ENCODE peak calls at places on chromosomes 16 and 17, in nine cellular contexts. V, A, J, Z, W, S, X, G and R are unnamed samples.

GRCh38 chr17:65182233-65182632 is 45.1 kb downstream of the RGS9 start:
- DNase-seq in V (no peak), A (no peak), J (no peak), Z (no peak), W (no peak), S (no peak), X (no peak), G (no peak), R (no peak)

GRCh38 chr17:35088647-35088910 is 25.1 kb upstream of the RFFL start:
- DNase-seq in V (no peak), A (no peak), J (no peak), Z (no peak), W (peak), S (no peak), X (no peak), G (peak), R (no peak)

GRCh38 chr16:648071-648785 is 937 bp upstream of the WDR90 start:
- DNase-seq in V (no peak), A (peak), J (peak), Z (no peak), W (no peak), S (no peak), X (no peak), G (peak), R (no peak)

GRCh38 chr16:59964232-59964924 is 1230.3 kb upstream of the GOT2 start:
- DNase-seq in V (no peak), A (no peak), J (no peak), Z (no peak), W (no peak), S (no peak), X (no peak), G (no peak), R (no peak)

GRCh38 chr16:17260271-17260849 is 210.4 kb downstream of the XYLT1 start:
- DNase-seq in V (no peak), A (no peak), J (no peak), Z (no peak), W (no peak), S (no peak), X (no peak), G (no peak), R (no peak)

GRCh38 chr17:72614871-72615626 is 477.4 kb downstream of the SLC39A11 start:
- DNase-seq in V (no peak), A (peak), J (no peak), Z (no peak), W (no peak), S (no peak), X (peak), G (peak), R (no peak)

GRCh38 chr16:84717484-84717883 is 17.7 kb downstream of the USP10 start:
- DNase-seq in V (no peak), A (no peak), J (no peak), Z (no peak), W (no peak), S (no peak), X (no peak), G (no peak), R (no peak)

GRCh38 chr17:31598388-31598760 is 206.9 kb downstream of the RAB11FIP4 start:
- DNase-seq in V (no peak), A (no peak), J (no peak), Z (no peak), W (no peak), S (no peak), X (no peak), G (no peak), R (no peak)

GRCh38 chr17:34665150-34665802 is 85.9 kb downstream of the TMEM132E start:
- DNase-seq in V (no peak), A (peak), J (no peak), Z (no peak), W (no peak), S (no peak), X (no peak), G (no peak), R (no peak)

GRCh38 chr16:11619327-11619851 is 32.7 kb upstream of the LITAF start:
- DNase-seq in V (no peak), A (no peak), J (peak), Z (no peak), W (peak), S (no peak), X (no peak), G (no peak), R (no peak)

GRCh38 chr17:20944014-20944905 is 98.6 kb downstream of the USP22 start:
- DNase-seq in V (no peak), A (peak), J (peak), Z (no peak), W (peak), S (peak), X (no peak), G (peak), R (no peak)
- TF ChIP-seq CTCF in V (no peak), A (peak), J (peak), Z (no peak), W (peak), S (peak), X (peak), G (peak), R (no peak)

DNA sequence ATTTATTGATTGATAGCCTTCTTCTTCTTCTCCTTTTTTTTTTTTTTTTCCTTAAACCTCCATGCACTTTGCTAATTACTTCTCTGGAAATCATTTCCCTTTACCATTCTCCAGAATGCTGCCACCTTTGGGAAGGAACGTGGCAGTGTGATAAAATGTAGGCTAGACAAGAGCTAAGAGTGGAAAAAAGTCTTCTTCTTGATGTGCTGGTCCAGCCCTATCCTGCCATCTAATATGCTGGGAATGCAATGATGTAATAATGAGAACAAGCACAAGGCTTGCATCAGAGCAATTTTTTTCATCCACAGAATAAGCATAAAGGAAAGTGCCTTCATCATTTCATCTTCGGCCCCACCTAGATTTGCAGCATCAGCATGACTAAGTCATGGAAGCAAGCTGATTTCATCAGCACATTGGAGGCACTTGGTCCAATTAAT is 128.7 kb upstream of the ZFHX3 start:
- DNase-seq in V (no peak), A (no peak), J (no peak), Z (no peak), W (peak), S (no peak), X (no peak), G (no peak), R (no peak)
- TF ChIP-seq CTCF in V (peak), A (no peak), J (peak), Z (no peak), W (peak), S (peak), X (peak), G (no peak), R (no peak)

GRCh38 chr16:49376206-49376605 is 2.6 kb downstream of the C16orf78 start:
- DNase-seq in V (no peak), A (no peak), J (no peak), Z (no peak), W (no peak), S (no peak), X (no peak), G (no peak), R (no peak)

GRCh38 chr16:49378238-49378637 is 4.6 kb downstream of the C16orf78 start:
- DNase-seq in V (no peak), A (no peak), J (no peak), Z (no peak), W (no peak), S (no peak), X (no peak), G (no peak), R (no peak)

GRCh38 chr16:49378816-49379215 is 5.2 kb downstream of the C16orf78 start:
- DNase-seq in V (no peak), A (no peak), J (no peak), Z (no peak), W (no peak), S (no peak), X (no peak), G (no peak), R (no peak)

GRCh38 chr16:49373504-49373903 is at the start of gene C16orf78:
- DNase-seq in V (no peak), A (no peak), J (no peak), Z (no peak), W (no peak), S (no peak), X (no peak), G (no peak), R (no peak)

GRCh38 chr16:49377196-49377755 is 3.7 kb downstream of the C16orf78 start:
- DNase-seq in V (no peak), A (no peak), J (no peak), Z (no peak), W (no peak), S (no peak), X (no peak), G (no peak), R (no peak)
- TF ChIP-seq CTCF in V (no peak), A (no peak), J (no peak), Z (no peak), W (no peak), S (no peak), X (no peak), G (no peak), R (no peak)

GRCh38 chr17:3448059-3448630 is 14.5 kb upstream of the OR1E2 start:
- DNase-seq in V (no peak), A (no peak), J (no peak), Z (no peak), W (no peak), S (no peak), X (no peak), G (no peak), R (no peak)

GRCh38 chr17:3447625-3448024 is 14.0 kb upstream of the OR1E2 start:
- DNase-seq in V (no peak), A (peak), J (no peak), Z (no peak), W (no peak), S (peak), X (no peak), G (no peak), R (no peak)
- TF ChIP-seq CTCF in V (no peak), A (no peak), J (no peak), Z (no peak), W (peak), S (no peak), X (no peak), G (no peak), R (no peak)

DNA sequence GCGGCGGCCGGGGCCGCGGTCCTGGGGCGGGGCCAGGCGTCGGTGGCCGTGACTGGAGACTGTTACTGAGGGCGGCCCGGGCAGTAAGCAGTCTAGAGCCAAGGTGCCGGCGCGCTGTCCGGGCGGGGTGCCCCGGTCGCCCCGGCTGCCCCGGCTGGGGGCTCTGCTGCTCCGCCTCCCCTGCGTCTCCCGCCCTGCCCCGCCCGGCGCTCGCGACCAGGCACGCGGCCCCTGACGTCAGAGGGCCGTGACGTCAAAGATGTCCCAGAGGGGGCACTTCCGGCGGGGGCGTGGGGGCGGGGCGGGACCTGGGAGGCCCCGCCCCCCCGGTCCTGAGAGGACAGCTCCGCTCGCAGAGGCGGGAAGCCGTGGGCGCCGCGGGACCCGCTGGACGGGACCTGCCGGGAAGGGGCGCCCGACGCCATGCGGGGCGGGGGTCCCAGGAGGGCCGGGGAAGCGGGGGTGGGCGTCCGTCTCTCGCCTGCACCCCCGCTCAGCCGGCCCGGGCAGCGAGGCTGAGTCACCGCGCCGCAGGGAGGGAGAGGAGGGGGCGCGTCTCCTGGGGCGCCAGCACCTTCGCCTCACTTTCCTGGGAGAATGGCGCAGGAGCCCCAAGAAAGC is 4.5 kb upstream of the HIC1 start:
- DNase-seq in V (peak), A (peak), J (peak), Z (peak), W (no peak), S (peak), X (peak), G (peak), R (no peak)
- TF ChIP-seq CTCF in V (no peak), A (no peak), J (no peak), Z (no peak), W (no peak), S (no peak), X (no peak), G (no peak), R (no peak)

GRCh38 chr17:63223212-63223911 is 222.7 kb downstream of the CYB561 start:
- DNase-seq in V (no peak), A (no peak), J (no peak), Z (no peak), W (no peak), S (no peak), X (no peak), G (no peak), R (no peak)

GRCh38 chr17:63221941-63222340 is 224.2 kb downstream of the CYB561 start:
- DNase-seq in V (no peak), A (no peak), J (no peak), Z (no peak), W (no peak), S (no peak), X (no peak), G (no peak), R (no peak)

GRCh38 chr17:63224644-63225043 is 221.5 kb downstream of the CYB561 start:
- DNase-seq in V (no peak), A (no peak), J (no peak), Z (no peak), W (no peak), S (no peak), X (no peak), G (no peak), R (no peak)

DNA sequence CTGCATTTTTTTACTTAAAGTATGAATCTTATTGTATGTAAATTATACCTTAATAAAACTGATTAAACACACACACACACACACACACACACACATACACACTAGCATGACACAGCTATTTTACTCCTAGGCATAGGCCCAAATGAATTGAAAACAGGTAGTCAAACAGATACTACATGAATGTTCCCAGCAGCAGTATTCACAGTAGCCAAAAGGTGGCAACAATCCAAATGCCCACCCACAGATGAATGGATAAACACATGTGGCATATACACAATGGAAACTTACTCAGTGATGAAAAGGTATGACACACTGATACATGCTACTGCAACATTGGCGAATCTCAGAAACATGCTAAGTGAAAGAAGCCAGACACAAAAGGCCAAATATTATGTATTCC is 223.5 kb downstream of the CYB561 start:
- DNase-seq in V (no peak), A (no peak), J (no peak), Z (no peak), W (no peak), S (no peak), X (no peak), G (no peak), R (no peak)
- TF ChIP-seq CTCF in V (no peak), A (no peak), J (no peak), Z (no peak), W (no peak), S (no peak), X (no peak), G (no peak), R (no peak)

DNA sequence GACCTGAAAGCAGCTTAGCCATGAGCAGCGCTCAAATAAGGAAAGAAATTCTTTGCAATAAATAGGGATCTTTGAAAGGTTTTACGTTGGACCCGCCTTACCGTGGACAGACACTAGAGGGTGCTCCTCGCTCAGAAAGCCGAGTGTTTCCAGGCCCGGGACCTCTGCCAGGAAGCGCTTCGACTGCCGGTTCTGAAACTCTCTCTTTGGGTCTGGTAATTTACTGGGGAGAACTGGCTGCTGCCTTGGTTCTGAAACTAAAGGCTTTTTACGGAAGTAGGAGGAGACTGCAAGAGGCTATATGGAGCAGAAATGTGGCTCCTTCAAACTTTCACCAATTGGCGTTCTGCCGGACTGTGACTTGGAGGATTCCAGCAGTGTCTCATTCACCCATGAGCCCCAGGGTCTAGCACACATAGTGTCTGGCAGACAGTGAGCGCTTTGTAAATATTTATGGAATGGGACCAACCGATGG is 45.6 kb upstream of the HOXB9 start:
- DNase-seq in V (peak), A (peak), J (peak), Z (peak), W (peak), S (peak), X (peak), G (peak), R (peak)
- TF ChIP-seq CTCF in V (peak), A (peak), J (peak), Z (peak), W (peak), S (peak), X (peak), G (peak), R (peak)

DNA sequence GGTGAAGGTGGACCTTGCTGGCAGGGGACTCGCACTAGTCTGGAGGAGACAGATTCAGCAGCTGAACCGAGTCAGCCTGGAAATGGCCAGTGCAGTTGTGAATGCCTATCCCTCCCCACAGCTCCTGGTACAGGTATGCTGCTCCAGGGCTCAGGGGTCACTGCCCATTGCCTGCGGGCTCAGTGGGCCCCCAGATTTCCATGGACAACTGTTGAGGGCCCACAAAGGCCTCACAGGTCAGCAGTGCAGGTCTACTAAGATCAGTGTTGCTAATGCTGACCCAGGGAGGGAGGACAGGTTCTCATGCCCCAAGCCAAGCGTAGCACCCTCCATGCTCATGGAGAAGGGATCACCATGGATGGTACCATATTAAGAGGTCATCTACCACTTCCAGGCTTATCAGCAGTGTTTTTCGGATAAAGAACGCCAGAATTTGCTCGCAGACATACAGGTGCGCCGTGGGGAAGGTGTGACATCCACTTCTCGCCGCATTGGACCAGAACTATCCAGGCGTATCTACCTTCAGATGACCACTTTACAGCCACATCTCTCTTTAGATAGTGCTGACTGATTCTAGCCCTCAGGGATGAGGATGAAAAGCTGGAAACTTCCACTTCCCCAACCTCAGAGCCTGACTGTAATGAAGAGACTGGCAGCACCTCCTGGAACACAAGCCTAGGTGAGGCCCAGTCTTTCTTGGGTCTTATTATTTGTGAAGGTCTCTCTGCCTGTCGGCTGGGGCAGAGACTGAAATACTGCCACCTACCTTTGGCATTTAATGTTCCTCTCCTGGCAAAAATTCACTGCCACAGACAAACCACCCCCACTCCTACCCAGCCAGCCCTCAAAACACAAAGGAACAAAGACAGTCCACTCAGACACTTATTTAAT is 7.6 kb downstream of the EME1 start:
- DNase-seq in V (no peak), A (no peak), J (no peak), Z (no peak), W (no peak), S (no peak), X (no peak), G (no peak), R (no peak)
- TF ChIP-seq CTCF in V (no peak), A (no peak), J (no peak), Z (no peak), W (no peak), S (no peak), X (no peak), G (no peak), R (no peak)

GRCh38 chr16:48911700-48912099 is 301.7 kb upstream of the N4BP1 start:
- DNase-seq in V (no peak), A (no peak), J (no peak), Z (no peak), W (no peak), S (no peak), X (no peak), G (no peak), R (no peak)
- TF ChIP-seq CTCF in V (peak), A (no peak), J (no peak), Z (no peak), W (no peak), S (no peak), X (no peak), G (no peak), R (no peak)